ENCODE peak calls at places on chromosome 18, in nine cellular contexts. G is Calu3, F is fibroblast of lung, N is GDM1, Z is T-helper 1 cell, B is HT1080, R is psoas muscle, K is omental fat pad, W is GM12891. I is an unnamed sample.

GRCh38 chr18:8413751-8414150 is 195.5 kb upstream of the RAB12 start:
- DNase-seq in G (no peak), F (no peak), N (no peak), Z (no peak), B (no peak), R (no peak), K (no peak), W (no peak), I (no peak)

GRCh38 chr18:56787392-56787791 is 136.2 kb downstream of the WDR7 start:
- DNase-seq in G (no peak), F (no peak), N (no peak), Z (no peak), B (no peak), R (no peak), K (no peak), W (no peak), I (no peak)

GRCh38 chr18:36456622-36457021 is 159.1 kb downstream of the FHOD3 start:
- DNase-seq in G (no peak), F (no peak), N (no peak), Z (no peak), B (no peak), R (no peak), K (no peak), W (no peak), I (no peak)

GRCh38 chr18:39571511-39571910 is 2005.9 kb upstream of the CELF4 start:
- DNase-seq in G (peak), F (peak), N (no peak), Z (no peak), B (no peak), R (no peak), K (no peak), W (no peak), I (no peak)

GRCh38 chr18:76553715-76554603 is 58.9 kb upstream of the ZNF516 start:
- DNase-seq in G (no peak), F (peak), N (no peak), Z (no peak), B (no peak), R (no peak), K (no peak), W (no peak), I (peak)

GRCh38 chr18:76765649-76766048 is 56.7 kb upstream of the ZNF236 start:
- DNase-seq in G (no peak), F (peak), N (no peak), Z (no peak), B (peak), R (no peak), K (no peak), W (no peak), I (peak)

GRCh38 chr18:21243041-21243431 is 1.0 kb downstream of the GREB1L start:
- DNase-seq in G (peak), F (peak), N (no peak), Z (no peak), B (peak), R (no peak), K (no peak), W (no peak), I (no peak)

GRCh38 chr18:36454848-36455458 is 157.4 kb downstream of the FHOD3 start:
- DNase-seq in G (no peak), F (no peak), N (no peak), Z (no peak), B (no peak), R (no peak), K (no peak), W (no peak), I (no peak)

GRCh38 chr18:58867281-58867961 is 2.7 kb downstream of the ZNF532 start:
- DNase-seq in G (no peak), F (peak), N (no peak), Z (no peak), B (no peak), R (no peak), K (no peak), W (no peak), I (peak)

GRCh38 chr18:30632058-30632718 is 410.4 kb downstream of the DSC3 start:
- DNase-seq in G (no peak), F (no peak), N (no peak), Z (no peak), B (no peak), R (no peak), K (no peak), W (no peak), I (no peak)

GRCh38 chr18:213505-213904 is 54.3 kb downstream of the THOC1 start:
- DNase-seq in G (no peak), F (no peak), N (no peak), Z (no peak), B (no peak), R (no peak), K (no peak), W (no peak), I (no peak)

GRCh38 chr18:46158498-46158897 is 54.3 kb downstream of the HAUS1 start:
- DNase-seq in G (no peak), F (peak), N (no peak), Z (no peak), B (no peak), R (no peak), K (no peak), W (no peak), I (peak)

GRCh38 chr18:72460210-72460680 is 83.9 kb downstream of the CBLN2 start:
- DNase-seq in G (peak), F (peak), N (no peak), Z (no peak), B (peak), R (no peak), K (no peak), W (no peak), I (no peak)

GRCh38 chr18:42024131-42024530 is 69.1 kb downstream of the PIK3C3 start:
- DNase-seq in G (no peak), F (no peak), N (no peak), Z (no peak), B (no peak), R (no peak), K (no peak), W (no peak), I (no peak)

GRCh38 chr18:8912348-8913057 is 190.0 kb upstream of the NDUFV2 start:
- DNase-seq in G (peak), F (no peak), N (no peak), Z (no peak), B (no peak), R (no peak), K (no peak), W (peak), I (no peak)

GRCh38 chr18:58781627-58782194 is 83.0 kb upstream of the ZNF532 start:
- DNase-seq in G (peak), F (peak), N (peak), Z (no peak), B (peak), R (peak), K (peak), W (peak), I (peak)

GRCh38 chr18:54109131-54109683 is 115.3 kb downstream of the MBD2 start:
- DNase-seq in G (no peak), F (peak), N (no peak), Z (no peak), B (peak), R (no peak), K (no peak), W (no peak), I (peak)

I was measured in RWPE1.